ENCODE peak calls at places on chromosomes 5 and 9, in five cellular contexts. T is pancreas, L is esophagus muscularis mucosa, N is fibroblast of lung, X is ascending aorta. M is an unnamed sample. For H3K4me1, the result is how much of the 10 kb centered on the place peaks cover.

GRCh38 chr9:99573052-99573451 is 248.6 kb upstream of the NR4A3 start:
- DNase-seq in T (no peak), L (no peak), N (no peak), X (no peak), M (no peak)

GRCh38 chr5:125064610-125065009 is 318.2 kb upstream of the ZNF608 start:
- DNase-seq in T (no peak), L (no peak), N (peak), X (no peak), M (no peak)

GRCh38 chr9:85941617-85941930 is 628 bp downstream of the NAA35 start:
- DNase-seq in T (no peak), L (no peak), N (no peak), X (no peak), M (no peak)

GRCh38 chr9:124735121-124735520 is 36.0 kb downstream of the NR6A1 start:
- DNase-seq in T (no peak), L (no peak), N (peak), X (no peak), M (no peak)

GRCh38 chr5:378301-378891 is 56.9 kb downstream of the AHRR start:
- DNase-seq in T (no peak), L (peak), N (peak), X (no peak), M (no peak)

GRCh38 chr5:11407553-11408145 is 496.6 kb downstream of the CTNND2 start:
- DNase-seq in T (no peak), L (peak), N (no peak), X (no peak), M (no peak)

GRCh38 chr9:130368631-130369103 is 76.1 kb upstream of the ASS1 start:
- DNase-seq in T (no peak), L (no peak), N (peak), X (no peak), M (no peak)

GRCh38 chr5:139807647-139808030 is 12.0 kb downstream of the PSD2 start:
- DNase-seq in T (no peak), L (no peak), N (no peak), X (no peak), M (no peak)

GRCh38 chr9:74729129-74729710 is 158.5 kb downstream of the TRPM6 start:
- DNase-seq in T (no peak), L (no peak), N (peak), X (no peak), M (no peak)

GRCh38 chr5:180589771-180590542 is 1.3 kb downstream of the SCGB3A1 start:
- DNase-seq in T (no peak), L (no peak), N (no peak), X (no peak), M (no peak)

GRCh38 chr9:6133346-6134063 is 82.1 kb upstream of the IL33 start:
- DNase-seq in T (no peak), L (no peak), N (peak), X (no peak), M (no peak)

GRCh38 chr9:99057665-99058625 is 47.0 kb upstream of the TGFBR1 start:
- DNase-seq in T (no peak), L (no peak), N (peak), X (no peak), M (no peak)

GRCh38 chr5:157267766-157268480 is 2.0 kb downstream of the CYFIP2 start:
- DNase-seq in T (no peak), L (no peak), N (no peak), X (no peak), M (no peak)

GRCh38 chr9:68678430-68678829 is 26.6 kb upstream of the PIP5K1B start:
- DNase-seq in T (no peak), L (no peak), N (no peak), X (no peak), M (peak)

GRCh38 chr5:128539038-128539429 is 989 bp upstream of the FBN2 start:
- DNase-seq in T (no peak), L (no peak), N (peak), X (no peak), M (peak)

GRCh38 chr5:66976108-66976507 is 220.5 kb downstream of the CD180 start:
- DNase-seq in T (no peak), L (no peak), N (no peak), X (no peak), M (no peak)

GRCh38 chr9:126607086-126607485 is 6.6 kb upstream of the LMX1B start:
- DNase-seq in T (no peak), L (no peak), N (no peak), X (no peak), M (no peak)

GRCh38 chr9:123571240-123571639 is 215.2 kb downstream of the CRB2 start:
- DNase-seq in T (no peak), L (no peak), N (no peak), X (no peak), M (no peak)

GRCh38 chr5:143435207-143435657 is 31.7 kb upstream of the NR3C1 start:
- DNase-seq in T (no peak), L (no peak), N (no peak), X (no peak), M (no peak)

GRCh38 chr9:136052991-136053756 is 41.9 kb downstream of the NACC2 start:
- DNase-seq in T (no peak), L (no peak), N (peak), X (no peak), M (no peak)

GRCh38 chr5:138305797-138306196 is 25.8 kb downstream of the CDC25C start:
- DNase-seq in T (peak), L (no peak), N (no peak), X (no peak), M (no peak)

GRCh38 chr9:93302586-93303257 is 118.8 kb downstream of the WNK2 start:
- DNase-seq in T (peak), L (no peak), N (peak), X (no peak), M (peak)

GRCh38 chr5:96065577-96066385 is 104.1 kb upstream of the ELL2 start:
- DNase-seq in T (no peak), L (no peak), N (no peak), X (no peak), M (no peak)

GRCh38 chr9:114798793-114799427 is 6.9 kb downstream of the TNFSF15 start:
- DNase-seq in T (no peak), L (no peak), N (no peak), X (no peak), M (no peak)

GRCh38 chr9:84154320-84154719 is 173.7 kb downstream of the RMI1 start:
- DNase-seq in T (no peak), L (no peak), N (peak), X (no peak), M (no peak)

DNA sequence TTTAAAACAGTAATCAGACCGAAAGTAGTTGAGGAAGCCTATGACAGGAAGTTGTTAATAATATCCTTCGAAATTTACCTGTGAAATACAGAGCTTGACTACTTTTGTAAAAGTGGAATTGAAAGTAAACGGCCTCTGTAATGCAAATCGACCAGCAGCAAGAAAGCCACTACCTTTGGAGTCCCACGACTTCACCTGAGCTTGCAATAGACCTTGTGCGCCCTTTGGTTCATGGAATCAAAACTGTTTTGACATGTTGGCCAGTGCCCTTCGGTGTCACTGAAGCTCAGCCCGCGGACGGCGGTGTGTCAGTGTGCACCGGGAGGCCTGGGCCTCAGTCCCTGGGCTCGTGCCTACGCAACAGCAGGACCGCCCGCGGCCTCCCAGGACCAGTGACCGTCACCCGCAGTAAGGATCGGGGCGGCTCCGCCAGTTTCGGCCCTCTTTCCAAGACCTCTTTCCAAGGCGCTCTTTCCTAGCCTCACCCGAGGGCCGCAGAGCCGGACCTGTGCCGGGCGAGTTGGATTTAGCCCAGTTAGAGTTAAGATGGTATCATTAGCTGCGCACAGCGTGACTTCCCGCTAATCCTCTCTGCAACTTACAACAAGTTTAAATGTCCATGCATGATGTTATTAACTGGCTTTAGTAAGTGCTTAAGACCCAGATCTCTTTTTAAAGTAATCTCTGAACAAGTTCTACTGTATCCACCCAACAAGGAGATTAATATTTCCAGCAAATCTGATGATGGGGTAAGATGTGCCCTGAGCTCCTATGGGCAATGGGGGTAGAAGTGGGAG is 223.3 kb downstream of the MEF2C start:
- DNase-seq in T (no peak), L (peak), N (peak), X (no peak), M (peak)
- H3K4me1 ChIP-seq in T (under half), L (under half), N (under half), X (under half), M (under half)

DNA sequence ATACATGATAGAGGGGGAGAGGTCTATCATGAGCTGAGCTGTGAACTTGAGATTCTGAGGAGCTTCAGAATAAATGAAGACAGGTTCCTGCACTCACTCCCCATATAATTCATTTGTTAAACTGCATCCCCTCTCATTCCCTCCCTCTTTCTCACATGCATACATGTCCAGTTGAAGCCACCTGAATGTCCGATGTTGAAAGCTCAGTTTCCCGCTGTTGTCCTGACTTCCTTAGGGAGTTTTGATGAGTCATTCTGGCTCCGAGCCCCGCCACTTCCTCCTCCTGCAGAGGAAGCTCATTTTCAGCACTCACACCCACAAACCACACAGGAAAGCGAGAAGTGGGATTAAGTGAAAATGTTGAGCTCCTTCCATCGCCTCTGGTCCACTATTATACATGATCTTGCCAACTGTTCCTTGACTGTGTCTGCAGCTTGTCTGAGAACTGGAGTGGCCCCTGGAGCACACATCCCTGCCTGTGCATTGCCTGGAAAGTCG is 121.2 kb downstream of the CEMIP2 start:
- DNase-seq in T (peak), L (peak), N (peak), X (peak), M (peak)
- H3K27ac ChIP-seq in T (no peak), L (no peak), N (no peak), X (no peak), M (no peak)

DNA sequence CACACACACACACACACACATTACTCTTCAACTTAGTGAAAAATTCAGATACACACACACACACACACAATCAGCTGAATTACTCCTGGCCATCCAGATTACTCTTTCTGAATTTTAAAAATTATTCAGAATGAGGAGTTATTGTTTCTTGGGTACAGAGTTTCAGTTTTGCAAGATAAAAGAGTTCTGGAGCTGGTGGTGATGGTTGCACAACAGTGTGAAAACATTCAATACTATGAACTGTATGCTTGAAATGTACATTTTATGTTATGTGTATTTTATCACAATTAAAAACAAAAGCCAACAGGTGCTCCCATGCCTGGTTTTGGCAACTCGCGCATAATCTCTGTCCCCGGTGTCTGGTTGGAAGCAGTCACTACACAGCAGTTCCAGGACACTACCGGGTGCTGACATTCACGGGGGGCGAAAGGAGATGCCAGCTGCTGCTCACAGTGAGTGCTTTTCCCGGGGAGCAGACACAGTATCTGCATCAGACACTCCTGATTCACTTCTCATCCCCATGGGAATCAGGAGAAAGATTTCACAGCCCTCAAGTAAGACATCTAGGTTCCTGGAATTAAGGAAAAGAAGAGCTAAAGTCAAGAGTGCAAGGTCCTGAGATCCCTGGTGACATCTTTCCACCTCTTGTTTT is 55.7 kb downstream of the LHFPL2 start:
- DNase-seq in T (no peak), L (peak), N (no peak), X (no peak), M (no peak)
- H3K4me1 ChIP-seq in T (half or more), L (half or more), N (under half), X (under half), M (half or more)

DNA sequence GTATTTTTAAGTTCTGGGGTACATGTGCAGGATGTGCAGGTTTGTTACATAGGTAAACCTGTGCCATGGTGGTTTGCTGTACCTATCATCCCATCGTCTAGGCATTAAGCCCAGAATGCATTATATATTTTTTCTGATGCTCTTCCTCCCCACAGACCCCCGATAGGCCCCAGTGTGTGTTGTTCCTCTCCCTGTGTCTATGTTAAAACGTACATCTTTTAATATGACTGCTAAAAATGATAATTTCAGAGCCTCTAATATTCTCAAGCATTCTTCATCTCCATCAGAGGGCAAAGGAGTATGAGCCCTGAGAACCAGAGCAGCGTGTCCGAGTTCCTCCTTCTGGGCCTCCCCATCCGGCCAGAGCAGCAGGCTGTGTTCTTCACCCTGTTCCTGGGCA is at the start of gene OR1J2:
- DNase-seq in T (no peak), L (no peak), N (no peak), X (no peak), M (no peak)
- H3K27ac ChIP-seq in T (no peak), L (no peak), N (no peak), X (no peak), M (no peak)

DNA sequence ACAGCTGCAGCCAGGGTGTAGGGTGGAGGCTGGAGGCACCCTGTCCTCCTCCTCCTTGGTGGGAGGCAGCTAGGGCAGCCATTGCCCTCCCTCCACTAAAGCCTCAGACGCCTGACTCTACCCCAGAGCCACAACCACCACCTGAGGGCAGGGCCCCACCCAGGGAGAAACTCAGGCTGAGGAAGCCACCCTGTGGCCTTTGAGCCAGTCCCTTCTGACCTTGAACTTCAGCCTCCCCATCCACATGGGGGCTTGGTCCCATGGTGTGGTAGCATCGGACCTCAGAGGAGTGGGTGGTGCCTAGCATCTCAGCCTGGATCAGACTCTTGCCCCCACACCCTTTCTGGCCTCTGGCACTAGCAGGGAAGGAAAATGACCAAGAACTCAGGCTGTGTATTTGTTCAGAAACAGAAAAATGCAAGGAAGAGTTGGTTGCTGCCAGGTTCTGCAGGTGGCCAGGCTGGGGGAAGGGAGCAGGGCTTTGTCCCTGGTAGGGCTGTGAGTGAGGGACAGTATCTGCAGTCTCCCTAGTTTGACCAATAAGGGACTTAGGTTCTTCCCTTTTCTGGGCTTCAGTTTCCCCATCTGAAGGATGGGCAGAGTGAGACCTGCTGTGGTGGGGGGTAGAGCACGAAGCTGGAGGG is 3.2 kb downstream of the DAB2IP start:
- DNase-seq in T (no peak), L (no peak), N (no peak), X (no peak), M (no peak)
- H3K4me1 ChIP-seq in T (under half), L (half or more), N (under half), X (under half), M (under half)

DNA sequence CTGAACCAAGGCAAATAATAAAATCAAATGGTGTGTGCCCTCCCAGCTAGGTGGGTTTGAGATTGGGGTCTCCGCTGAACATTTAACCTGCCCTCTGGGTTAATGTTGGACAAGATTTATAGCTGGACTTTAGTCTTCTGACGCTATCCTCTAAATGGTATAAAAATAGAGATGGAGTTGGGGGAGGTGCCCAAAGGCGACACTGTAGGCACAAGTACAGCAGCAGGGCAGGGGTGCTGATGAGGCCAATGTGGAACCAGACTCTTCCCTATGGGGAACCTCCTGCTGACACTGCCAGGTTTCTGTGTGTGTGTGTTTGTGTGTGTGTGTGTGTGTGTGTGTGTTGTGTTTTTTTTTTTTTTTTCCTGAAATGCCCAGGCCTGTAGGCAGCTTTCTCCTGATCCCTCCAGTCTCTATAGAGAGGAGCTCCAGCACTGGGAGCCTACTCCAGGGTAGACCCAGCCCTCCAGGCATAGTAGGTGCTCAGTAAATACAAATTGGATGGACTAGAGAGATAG is 37.9 kb downstream of the PCDH1 start:
- DNase-seq in T (no peak), L (no peak), N (no peak), X (no peak), M (no peak)
- H3K27ac ChIP-seq in T (no peak), L (no peak), N (no peak), X (no peak), M (no peak)

GRCh38 chr5:132451387-132451786 is 39.2 kb downstream of the IRF1 start:
- DNase-seq in T (no peak), L (no peak), N (peak), X (no peak), M (no peak)
- H3K4me1 ChIP-seq in T (under half), L (under half), N (under half), X (under half), M (under half)

GRCh38 chr9:37550781-37551180 is 25.4 kb downstream of the FBXO10 start:
- DNase-seq in T (no peak), L (no peak), N (peak), X (no peak), M (no peak)

GRCh38 chr9:37551888-37552287 is 24.3 kb downstream of the FBXO10 start:
- DNase-seq in T (no peak), L (no peak), N (no peak), X (no peak), M (no peak)

GRCh38 chr9:37551468-37551867 is 24.7 kb downstream of the FBXO10 start:
- DNase-seq in T (no peak), L (no peak), N (no peak), X (no peak), M (no peak)

GRCh38 chr9:37547328-37547878 is 28.8 kb downstream of the FBXO10 start:
- DNase-seq in T (no peak), L (no peak), N (no peak), X (no peak), M (no peak)

DNA sequence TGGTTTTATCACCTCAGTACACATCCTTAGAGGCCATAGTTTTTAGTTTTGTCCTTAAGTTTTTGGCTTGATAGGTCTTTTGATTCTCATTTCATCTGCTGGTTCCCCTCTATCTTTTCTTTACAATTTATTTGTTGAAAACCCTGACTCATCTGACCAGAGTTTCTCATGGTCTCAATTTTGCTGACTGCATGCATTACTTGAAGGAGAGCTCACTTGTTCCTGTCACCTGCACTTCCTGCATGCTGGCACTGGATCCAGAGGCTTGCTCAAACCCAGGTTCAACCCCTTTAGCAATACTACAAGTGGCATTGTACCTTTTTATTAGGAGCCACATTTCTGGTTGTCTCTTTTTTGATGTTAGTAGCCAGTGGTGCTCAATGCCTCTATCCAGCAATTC is 26.7 kb downstream of the FBXO10 start:
- DNase-seq in T (no peak), L (no peak), N (peak), X (no peak), M (no peak)
- H3K27ac ChIP-seq in T (no peak), L (no peak), N (no peak), X (no peak), M (no peak)

M was measured in hepatocyte.